ENCODE peak calls at places on chromosomes 11 and 22, in eight cellular contexts. D, R, J, V, K, G, H and M are unnamed samples.

GRCh38 chr11:132855516-132855915 is 676.8 kb downstream of the OPCML start:
- DNase-seq in D (no peak), R (no peak), J (no peak), V (no peak), K (no peak), G (no peak), H (no peak), M (no peak)

GRCh38 chr11:6431861-6432260 is 8.9 kb downstream of the HPX start:
- DNase-seq in D (no peak), R (peak; percentile 46), J (peak; percentile 48), V (no peak), K (no peak), G (no peak), H (no peak), M (no peak)

GRCh38 chr11:60924906-60925684 is 835 bp downstream of the TMEM132A start:
- DNase-seq in D (no peak), R (no peak), J (no peak), V (no peak), K (no peak), G (no peak), H (no peak), M (no peak)

GRCh38 chr22:32880906-32881596 is 79.5 kb downstream of the TIMP3 start:
- DNase-seq in D (peak; percentile 63), R (no peak), J (no peak), V (peak; percentile 90), K (peak; percentile 82), G (peak; percentile 23), H (peak; percentile 87), M (peak; percentile 63)

GRCh38 chr22:28442951-28443876 is 236.4 kb downstream of the TTC28 start:
- DNase-seq in D (peak; percentile 56), R (no peak), J (no peak), V (peak; percentile 82), K (peak; percentile 79), G (peak; percentile 68), H (peak; percentile 78), M (peak; percentile 82)

GRCh38 chr11:61862714-61863547 is 28.4 kb downstream of the FADS3 start:
- DNase-seq in D (no peak), R (no peak), J (no peak), V (no peak), K (no peak), G (no peak), H (no peak), M (no peak)

GRCh38 chr11:115924744-115925567 is 420.7 kb upstream of the CADM1 start:
- DNase-seq in D (no peak), R (no peak), J (no peak), V (peak; percentile 32), K (no peak), G (no peak), H (no peak), M (no peak)

GRCh38 chr11:94100253-94100652 is 28.4 kb upstream of the PANX1 start:
- DNase-seq in D (no peak), R (no peak), J (no peak), V (no peak), K (no peak), G (no peak), H (no peak), M (no peak)

DNA sequence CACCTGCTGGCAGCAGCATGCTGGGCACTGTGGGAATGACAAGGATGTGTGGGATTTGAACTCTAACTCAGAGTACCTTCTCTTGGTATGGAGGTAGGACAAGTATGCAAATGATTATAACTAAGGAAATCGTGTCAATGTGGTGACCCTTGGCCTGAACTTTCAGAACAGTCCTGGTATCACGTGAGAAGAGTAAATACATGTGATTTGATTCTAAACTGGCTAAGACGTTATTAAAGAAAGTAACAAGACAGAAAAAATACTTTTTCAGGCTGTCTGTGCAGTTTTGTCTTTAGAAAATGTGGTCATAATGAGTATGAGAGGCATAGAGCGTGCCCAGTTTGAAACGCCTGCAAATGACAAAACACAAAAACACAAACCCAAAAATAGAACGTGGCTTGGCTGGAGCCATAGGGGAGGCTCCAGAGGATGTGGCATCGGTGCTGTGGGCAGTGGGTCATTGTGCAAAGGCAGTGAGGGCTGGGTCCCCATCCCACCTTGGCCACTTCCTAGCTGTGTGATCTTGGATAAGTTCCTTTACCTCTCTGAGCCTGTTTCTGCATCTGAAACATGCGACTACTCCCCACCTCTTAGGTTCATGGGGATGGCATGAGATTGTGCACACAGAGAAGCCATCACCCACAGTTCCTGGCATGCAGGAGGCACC is 18.4 kb upstream of the IL2RB start:
- DNase-seq in D (peak; percentile 48), R (no peak), J (no peak), V (no peak), K (no peak), G (no peak), H (no peak), M (no peak)
- H3K4me1 ChIP-seq in D (peaks cover 21% of the 10 kb centered on the region), R (peaks cover 21% of the 10 kb centered on the region), J (peaks cover 42% of the 10 kb centered on the region), V (no peaks in the 10 kb centered on the region), K (peaks cover 19% of the 10 kb centered on the region), G (peaks cover 22% of the 10 kb centered on the region), H (peaks cover 21% of the 10 kb centered on the region), M (no peaks in the 10 kb centered on the region)

DNA sequence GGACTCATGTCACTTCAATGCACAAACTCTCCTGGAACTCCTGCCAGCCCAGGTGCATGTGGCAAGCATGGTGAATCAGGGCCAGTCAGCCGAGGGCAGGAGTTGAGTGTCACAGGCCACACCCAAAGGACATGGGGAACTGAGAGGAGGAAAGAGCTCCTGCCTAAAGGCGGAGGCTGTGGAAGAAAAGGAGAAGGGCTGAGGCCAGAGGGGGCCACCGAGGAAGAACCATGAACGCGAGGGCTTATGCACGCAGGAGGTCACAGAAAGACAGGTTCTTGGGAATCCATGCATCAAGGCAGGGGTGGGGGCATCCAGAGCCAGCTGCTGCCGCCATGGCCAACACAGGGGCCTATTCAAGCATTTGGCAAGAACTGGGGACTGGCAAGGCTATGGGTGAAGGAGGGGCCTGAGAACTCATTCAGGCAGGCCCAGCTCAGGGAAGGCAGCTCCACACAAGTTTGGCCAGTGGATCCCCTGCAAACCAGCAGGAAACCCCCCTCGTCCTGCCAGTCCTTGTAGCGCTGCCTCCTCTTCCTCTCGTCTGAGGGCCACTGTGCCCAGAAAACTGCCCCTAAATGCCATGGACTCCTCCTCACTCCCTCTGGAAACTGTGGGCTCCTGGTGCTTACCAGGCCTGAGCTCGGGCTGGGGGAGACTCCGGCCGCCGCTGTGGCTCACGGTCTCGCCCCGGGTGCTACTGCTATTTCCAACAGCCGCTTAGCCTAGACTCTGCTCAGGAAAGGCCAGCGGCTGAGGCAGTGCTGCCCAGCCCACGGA is 15.4 kb downstream of the PPM1F start:
- DNase-seq in D (peak; percentile 72), R (no peak), J (no peak), V (no peak), K (peak; percentile 75), G (peak; percentile 32), H (no peak), M (peak; percentile 81)
- H3K4me3 ChIP-seq in D (no peak overlapping the region), R (peak overlapping the region; percentile 52), J (no peak overlapping the region), V (no peak overlapping the region), K (peak overlapping the region; percentile 59), G (peak overlapping the region; percentile 55), H (no peak overlapping the region), M (peak overlapping the region; percentile 54)

GRCh38 chr11:87281496-87281895 is 243.8 kb downstream of the TMEM135 start:
- DNase-seq in D (no peak), R (no peak), J (peak; percentile 28), V (peak; percentile 94), K (no peak), G (no peak), H (peak; percentile 24), M (no peak)
- TF ChIP-seq CTCF in D (no peak), R (no peak), J (peak; percentile 31), V (peak; percentile 21), K (peak; percentile 55), G (peak; percentile 15), H (peak; percentile 59), M (peak; percentile 29)

GRCh38 chr11:114132427-114132826 is 72.9 kb downstream of the ZBTB16 start:
- DNase-seq in D (no peak), R (no peak), J (no peak), V (no peak), K (no peak), G (peak; percentile 8), H (no peak), M (no peak)

GRCh38 chr11:114132944-114133394 is 73.5 kb downstream of the ZBTB16 start:
- DNase-seq in D (peak; percentile 70), R (no peak), J (no peak), V (peak; percentile 61), K (no peak), G (no peak), H (no peak), M (peak; percentile 76)

GRCh38 chr11:114131366-114131963 is 72.0 kb downstream of the ZBTB16 start:
- DNase-seq in D (no peak), R (no peak), J (no peak), V (no peak), K (no peak), G (peak; percentile 8), H (no peak), M (no peak)

GRCh38 chr11:114128399-114128798 is 68.9 kb downstream of the ZBTB16 start:
- DNase-seq in D (no peak), R (no peak), J (no peak), V (no peak), K (no peak), G (peak; percentile 39), H (no peak), M (no peak)

DNA sequence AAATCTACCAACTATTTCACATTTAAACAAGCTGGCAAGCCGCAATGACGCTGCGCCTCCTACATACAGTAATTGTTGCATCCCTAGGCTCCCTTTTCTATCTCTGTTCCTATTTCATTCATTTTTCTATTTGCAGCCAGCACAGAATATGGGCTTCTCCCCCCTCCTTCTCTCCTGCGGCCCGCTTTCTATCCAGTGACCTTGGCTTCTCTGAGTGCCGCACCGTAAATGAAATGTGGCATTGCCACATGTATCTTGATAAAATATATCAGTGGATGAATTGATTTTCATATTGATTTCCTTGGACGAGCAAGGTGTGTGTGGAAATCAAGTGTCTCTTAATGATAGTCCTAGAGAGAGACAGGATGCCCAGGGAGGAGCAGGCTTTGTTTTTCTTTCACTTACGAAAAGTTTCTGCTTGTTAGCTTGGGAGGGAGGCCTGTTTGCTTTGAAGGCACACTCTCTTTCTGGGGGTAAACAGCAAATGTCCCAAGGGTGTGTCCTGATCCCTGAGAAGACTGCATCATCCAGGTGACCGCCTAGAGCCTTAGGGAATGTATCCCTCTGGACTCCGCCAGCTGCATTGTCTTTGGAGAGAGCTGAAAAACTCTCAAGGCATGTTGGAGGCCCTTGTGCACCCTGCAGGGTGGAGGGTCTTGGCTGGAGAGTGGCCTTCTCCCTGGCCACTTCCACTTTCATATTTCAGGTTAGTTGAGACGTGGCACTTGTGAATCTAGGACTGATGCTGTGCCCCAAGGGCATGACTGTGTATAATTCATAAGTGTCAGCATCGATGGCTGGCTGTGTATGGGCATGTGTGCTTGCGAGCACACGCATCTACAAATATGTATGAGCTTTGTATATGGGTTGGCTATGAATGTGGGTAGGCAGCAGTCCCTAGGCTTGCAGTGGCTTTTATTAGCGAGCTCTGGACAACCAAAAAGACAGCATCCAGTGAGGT is 70.5 kb downstream of the ZBTB16 start:
- DNase-seq in D (no peak), R (no peak), J (no peak), V (no peak), K (no peak), G (no peak), H (no peak), M (no peak)
- H3K4me1 ChIP-seq in D (peaks cover 42% of the 10 kb centered on the region), R (no peaks in the 10 kb centered on the region), J (no peaks in the 10 kb centered on the region), V (no peaks in the 10 kb centered on the region), K (peaks cover 100% of the 10 kb centered on the region), G (peaks cover 70% of the 10 kb centered on the region), H (peaks cover 100% of the 10 kb centered on the region), M (peaks cover 76% of the 10 kb centered on the region)

GRCh38 chr22:21045585-21046294 is at the start of gene LRRC74B:
- DNase-seq in D (peak; percentile 90), R (peak; percentile 63), J (peak; percentile 78), V (peak; percentile 89), K (peak; percentile 92), G (peak; percentile 88), H (peak; percentile 89), M (peak; percentile 62)
- H3K4me3 ChIP-seq in D (no peak within 1 kb of the TSS), R (peak within 1 kb of the TSS; percentile 32), J (peak within 1 kb of the TSS; percentile 49), V (peak within 1 kb of the TSS; percentile 58), K (peak within 1 kb of the TSS; percentile 57), G (peak within 1 kb of the TSS; percentile 30), H (peak within 1 kb of the TSS; percentile 27), M (peak within 1 kb of the TSS; percentile 41)